ENCODE peak calls at places on chromosomes 3 and 15, in five cellular contexts. A, X, O, Q and S are unnamed samples.
A peak's percentile ranks its signal among the peaks of the same experiment; 100 is the strongest.

GRCh38 chr15:60038111-60038521 is 34.0 kb downstream of the FOXB1 start:
- DNase-seq in A (no peak), X (no peak), Q (peak; percentile 18), O (peak; percentile 60), S (no peak)

GRCh38 chr15:25062551-25063430 is 108.0 kb downstream of the SNRPN start:
- DNase-seq in Q (no peak), A (no peak), O (no peak), X (peak; percentile 4), S (no peak)

GRCh38 chr3:141646760-141647561 is 91.1 kb upstream of the RNF7 start:
- DNase-seq in Q (peak; percentile 26), X (no peak), A (peak; percentile 60), O (peak; percentile 52), S (no peak)

GRCh38 chr3:35790764-35791163 is 151.4 kb downstream of the ARPP21 start:
- DNase-seq in X (no peak), Q (no peak), O (no peak), A (no peak), S (no peak)

GRCh38 chr15:51801391-51801835 is 28.0 kb upstream of the TMOD3 start:
- DNase-seq in X (no peak), A (no peak), Q (peak; percentile 27), O (peak; percentile 48), S (no peak)

GRCh38 chr15:74174216-74174965 is 881 bp downstream of the ISLR start:
- DNase-seq in O (no peak), A (peak; percentile 66), X (peak; percentile 10), Q (peak; percentile 51), S (no peak)

GRCh38 chr15:85150130-85150480 is 168.4 kb downstream of the PDE8A start:
- DNase-seq in A (no peak), X (no peak), O (no peak), Q (no peak), S (no peak)

GRCh38 chr3:16658004-16658932 is 53.0 kb upstream of the DAZL start:
- DNase-seq in Q (no peak), X (no peak), O (no peak), A (no peak), S (no peak)

GRCh38 chr3:20104167-20104661 is 64.0 kb downstream of the KAT2B start:
- DNase-seq in A (no peak), Q (no peak), O (no peak), X (no peak), S (no peak)

GRCh38 chr15:88120021-88120420 is 136.5 kb downstream of the NTRK3 start:
- DNase-seq in X (no peak), O (no peak), Q (no peak), A (no peak), S (no peak)

GRCh38 chr15:88118741-88119140 is 137.8 kb downstream of the NTRK3 start:
- DNase-seq in O (no peak), A (no peak), Q (no peak), X (no peak), S (no peak)

GRCh38 chr15:88113909-88114308 is 142.6 kb downstream of the NTRK3 start:
- DNase-seq in A (no peak), X (no peak), Q (no peak), O (no peak), S (no peak)

GRCh38 chr15:88115529-88116152 is 140.9 kb downstream of the NTRK3 start:
- DNase-seq in Q (peak; percentile 18), A (no peak), O (no peak), X (peak; percentile 14), S (no peak)

DNA sequence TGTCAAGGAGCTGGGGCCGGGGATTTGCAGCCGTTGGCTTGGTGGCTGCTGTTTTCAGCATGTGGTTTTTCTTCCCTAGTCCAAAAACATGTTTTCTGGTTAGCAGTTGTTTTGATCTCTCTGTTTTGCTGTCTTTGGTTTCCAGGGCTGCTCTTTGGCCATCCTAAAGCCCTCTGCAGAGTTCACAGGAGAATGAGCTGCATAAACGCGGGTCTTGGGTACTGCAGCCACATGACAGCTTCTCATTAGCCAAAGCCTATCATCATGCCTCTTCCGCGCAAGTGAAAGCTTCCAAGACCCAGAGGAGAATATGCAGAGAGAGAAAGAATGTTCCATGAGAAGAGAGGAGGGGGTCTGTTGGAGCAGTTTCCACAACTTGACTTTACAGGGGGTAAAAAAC is 138.5 kb downstream of the NTRK3 start:
- DNase-seq in A (no peak), O (no peak), Q (no peak), X (no peak), S (no peak)
- TF ChIP-seq CTCF in A (no peak), O (no peak), Q (no peak), X (no peak), S (no peak)

DNA sequence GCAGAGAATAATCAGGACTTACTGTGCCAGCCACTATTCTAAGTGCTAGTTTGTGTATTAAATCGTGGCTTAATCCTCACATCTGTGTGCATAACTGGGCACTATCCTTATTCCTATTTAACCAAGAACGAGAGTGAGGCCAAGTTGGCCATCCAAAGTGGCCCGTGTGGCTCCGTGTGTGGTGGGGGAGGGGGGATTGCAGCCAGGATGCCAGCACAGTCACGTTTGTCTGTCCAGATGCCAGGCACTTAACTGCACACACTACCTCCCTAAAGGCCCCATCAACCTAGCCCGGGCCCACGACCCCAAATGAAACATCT is 64.4 kb upstream of the POLG start:
- DNase-seq in X (no peak), O (no peak), Q (no peak), A (no peak), S (no peak)
- H3K27me3 ChIP-seq in X (no peaks in the 10 kb centered on the region), O (no peaks in the 10 kb centered on the region), Q (peaks cover 98% of the 10 kb centered on the region), A (no peaks in the 10 kb centered on the region), S (peaks cover 71% of the 10 kb centered on the region)

DNA sequence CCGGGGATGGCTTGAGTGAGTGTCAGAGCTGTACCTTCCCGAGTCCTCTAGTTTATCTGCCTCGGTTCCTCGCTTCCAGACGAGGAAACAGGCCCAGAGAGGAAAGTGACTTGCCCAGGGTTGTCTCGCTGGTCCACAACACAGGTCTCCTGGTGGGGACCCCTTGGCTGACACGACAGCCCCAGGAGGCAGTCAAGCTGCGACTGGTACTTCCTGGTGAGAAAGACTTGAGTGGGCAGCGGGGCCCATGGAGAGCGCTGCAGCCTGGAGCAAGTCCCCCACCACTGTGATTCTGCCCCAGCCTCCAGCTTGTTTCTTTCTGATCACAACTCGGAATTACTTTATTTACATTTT is 600 bp upstream of the CHRNA5 start:
- DNase-seq in X (no peak), Q (no peak), A (no peak), O (no peak), S (no peak)
- H3K4me3 ChIP-seq in X (no peak overlapping the region), Q (peak overlapping the region; percentile 41), A (no peak overlapping the region), O (peak overlapping the region; percentile 46), S (no peak overlapping the region)

DNA sequence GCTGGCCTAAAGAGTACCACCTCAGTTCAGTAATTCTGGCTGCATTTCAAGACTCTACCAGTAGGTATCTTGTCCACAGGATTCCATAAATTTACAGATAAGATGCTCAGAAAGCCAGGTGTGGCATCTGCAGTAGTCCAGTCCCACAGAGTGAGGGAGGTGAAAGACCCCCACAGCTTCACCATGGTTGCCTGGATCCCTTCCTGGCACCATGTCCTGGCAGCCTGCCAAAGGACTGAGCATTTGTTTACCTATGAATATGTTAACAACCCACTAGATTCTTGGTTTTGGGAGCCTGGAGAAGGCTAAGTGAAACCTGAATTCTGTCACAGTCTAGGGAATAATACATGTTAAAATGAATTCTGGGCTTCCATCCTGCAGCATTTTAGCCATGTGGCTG is 14.9 kb downstream of the CHST2 start:
- DNase-seq in O (no peak), Q (no peak), A (peak; percentile 18), X (no peak), S (no peak)
- TF ChIP-seq CTCF in O (no peak), Q (no peak), A (no peak), X (no peak), S (no peak)

GRCh38 chr3:10448544-10448943 is 56.8 kb downstream of the ATP2B2 start:
- DNase-seq in Q (no peak), O (no peak), X (no peak), A (no peak), S (no peak)
- H3K27me3 ChIP-seq in Q (peaks cover 17% of the 10 kb centered on the region), O (no peaks in the 10 kb centered on the region), X (no peaks in the 10 kb centered on the region), A (no peaks in the 10 kb centered on the region), S (peaks cover 12% of the 10 kb centered on the region)

DNA sequence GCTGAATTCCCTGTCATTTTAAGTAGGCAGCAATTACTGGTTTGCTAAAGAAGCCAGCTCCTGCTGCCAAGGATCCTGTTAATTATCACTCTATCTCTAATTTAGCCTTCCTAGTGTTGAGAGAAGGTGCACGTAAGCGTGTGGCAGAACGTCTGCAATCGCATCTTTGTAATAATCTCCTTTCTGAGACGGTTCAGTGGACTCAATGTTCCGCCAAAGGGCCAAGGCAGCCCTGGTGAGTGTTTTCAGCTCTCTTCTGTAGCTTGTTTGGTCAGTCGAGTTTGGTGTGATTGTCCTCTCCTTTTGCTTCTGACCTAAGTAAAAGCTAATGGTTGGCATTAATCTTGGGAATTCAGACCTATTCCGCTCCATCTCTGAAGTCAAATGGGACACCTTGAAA is 24.2 kb downstream of the MITF start:
- DNase-seq in A (no peak), O (no peak), X (no peak), Q (no peak), S (no peak)
- H3K4me3 ChIP-seq in A (peak overlapping the region; percentile 5), O (no peak overlapping the region), X (no peak overlapping the region), Q (no peak overlapping the region), S (peak overlapping the region; percentile 22)

GRCh38 chr15:40702077-40702476 is 7.1 kb downstream of the RAD51 start:
- DNase-seq in O (no peak), Q (no peak), X (no peak), A (no peak), S (no peak)
- TF ChIP-seq CTCF in O (no peak), Q (peak; percentile 28), X (peak; percentile 16), A (no peak), S (peak; percentile 13)

GRCh38 chr3:195034541-195034940 is 236.4 kb downstream of the XXYLT1 start:
- DNase-seq in O (no peak), A (no peak), Q (no peak), X (no peak), S (no peak)
- H3K27me3 ChIP-seq in O (no peaks in the 10 kb centered on the region), A (no peaks in the 10 kb centered on the region), Q (no peaks in the 10 kb centered on the region), X (no peaks in the 10 kb centered on the region), S (peaks cover 4% of the 10 kb centered on the region)

GRCh38 chr3:9362731-9363530 is at the start of gene THUMPD3:
- DNase-seq in A (peak; percentile 85), O (peak; percentile 93), X (peak; percentile 86), Q (peak; percentile 91), S (peak; percentile 71)
- H3K4me3 ChIP-seq in A (peak within 1 kb of the TSS; percentile 69), O (peak within 1 kb of the TSS; percentile 53), X (peak within 1 kb of the TSS; percentile 41), Q (peak within 1 kb of the TSS; percentile 46), S (peak within 1 kb of the TSS; percentile 75)

GRCh38 chr3:87145553-87145952 is 81.6 kb upstream of the CHMP2B start:
- DNase-seq in Q (no peak), O (peak; percentile 62), X (peak; percentile 13), A (no peak), S (no peak)
- TF ChIP-seq CTCF in Q (no peak), O (peak; percentile 69), X (no peak), A (no peak), S (peak; percentile 30)